ENCODE peak calls at places on chromosomes 2 and 18, in five cellular contexts. C is left colon, L is NCI-H1092, E is brain microvascular endothelial cell, N is EL. A is an unnamed sample.

GRCh38 chr2:167820488-167820887 is 426.9 kb downstream of the STK39 start:
- DNase-seq in E (no peak), N (no peak), L (no peak), C (no peak), A (no peak)

GRCh38 chr2:207073791-207074678 is 91.7 kb downstream of the KLF7 start:
- DNase-seq in N (peak), L (peak), C (no peak), E (no peak), A (peak)

GRCh38 chr2:109594246-109594900 is 19.4 kb downstream of the SEPTIN10 start:
- DNase-seq in L (no peak), E (no peak), N (no peak), C (no peak), A (no peak)

GRCh38 chr2:233416199-233416598 is 61.9 kb downstream of the DGKD start:
- DNase-seq in C (no peak), N (no peak), L (no peak), E (no peak), A (no peak)

GRCh38 chr2:33426666-33427231 is 49.7 kb upstream of the RASGRP3 start:
- DNase-seq in C (no peak), L (no peak), N (peak), E (peak), A (peak)

GRCh38 chr2:193847140-193847539 is 1652.4 kb upstream of the TMEFF2 start:
- DNase-seq in E (no peak), L (no peak), N (peak), C (no peak), A (peak)

GRCh38 chr2:80461505-80462197 is 157.1 kb upstream of the LRRTM1 start:
- DNase-seq in N (no peak), E (no peak), C (no peak), L (no peak), A (no peak)

GRCh38 chr18:14948163-14948540 is 200.2 kb downstream of the ANKRD30B start:
- DNase-seq in C (no peak), E (no peak), N (no peak), L (no peak), A (no peak)

GRCh38 chr2:48829569-48829968 is 74.0 kb upstream of the LHCGR start:
- DNase-seq in L (no peak), E (no peak), N (no peak), C (no peak), A (no peak)

GRCh38 chr2:27051902-27052645 is 606 bp downstream of the AGBL5 start:
- DNase-seq in C (peak), L (no peak), E (no peak), N (no peak), A (no peak)

GRCh38 chr2:64338910-64339500 is 115.0 kb upstream of the LGALSL start:
- DNase-seq in N (peak), C (no peak), E (peak), L (no peak), A (peak)

GRCh38 chr2:54122939-54123338 is 7.5 kb downstream of the ACYP2 start:
- DNase-seq in N (peak), E (peak), C (no peak), L (no peak), A (peak)

GRCh38 chr2:105329561-105330495 is at the start of gene TGFBRAP1:
- DNase-seq in N (peak), E (no peak), C (peak), L (peak), A (peak)

GRCh38 chr2:54402350-54402749 is 53.8 kb upstream of the SPTBN1 start:
- DNase-seq in L (no peak), C (no peak), E (no peak), N (peak), A (no peak)

GRCh38 chr2:72527424-72527823 is 298.4 kb downstream of the EXOC6B start:
- DNase-seq in L (no peak), N (no peak), E (no peak), C (no peak), A (no peak)

GRCh38 chr2:208359632-208359986 is 47.0 kb upstream of the PTH2R start:
- DNase-seq in N (no peak), C (no peak), L (no peak), E (no peak), A (no peak)

GRCh38 chr2:10909050-10909995 is 2.4 kb upstream of the KCNF1 start:
- DNase-seq in L (no peak), N (peak), E (no peak), C (no peak), A (peak)

GRCh38 chr2:237592425-237592980 is 2.0 kb upstream of the RAB17 start:
- DNase-seq in E (no peak), C (no peak), N (no peak), L (no peak), A (no peak)

GRCh38 chr2:12083081-12083569 is 336.7 kb downstream of the LPIN1 start:
- DNase-seq in C (no peak), E (no peak), N (no peak), L (no peak), A (no peak)

GRCh38 chr18:49682301-49683190 is 120.7 kb downstream of the LIPG start:
- DNase-seq in E (no peak), C (no peak), N (no peak), L (no peak), A (no peak)

GRCh38 chr2:68936889-68937288 is 15.8 kb downstream of the GKN2 start:
- DNase-seq in N (peak), E (no peak), L (no peak), C (no peak), A (peak)

GRCh38 chr2:237955640-237956401 is 11.0 kb upstream of the UBE2F start:
- DNase-seq in C (no peak), N (no peak), E (no peak), L (no peak), A (no peak)

GRCh38 chr2:164000171-164000570 is 264.4 kb upstream of the FIGN start:
- DNase-seq in L (no peak), E (peak), N (peak), C (no peak), A (peak)

GRCh38 chr2:29284671-29285070 is 169.5 kb downstream of the CLIP4 start:
- DNase-seq in C (no peak), E (no peak), N (no peak), L (no peak), A (no peak)

GRCh38 chr2:238380785-238381184 is 45.9 kb upstream of the ASB1 start:
- DNase-seq in E (no peak), N (peak), C (no peak), L (no peak), A (peak)

A was measured in PC-3.